ENCODE peak calls at places on chromosome 12, in four cellular contexts. A is dermis blood vessel endothelial cell, L is NCI-H510A treated with DMSO at 0.1 percent for 48 hours, K is ELF-1. C is an unnamed sample.

GRCh38 chr12:52395761-52396434 is 10.2 kb downstream of the KRT82 start:
- DNase-seq in A (no peak), L (peak; percentile 31), K (peak; percentile 92), C (no peak)

GRCh38 chr12:118537481-118537917 is 161.1 kb downstream of the SUDS3 start:
- DNase-seq in A (no peak), L (no peak), K (no peak), C (no peak)

GRCh38 chr12:82857911-82858533 is 171.3 kb downstream of the TMTC2 start:
- DNase-seq in A (peak; percentile 64), L (no peak), K (peak; percentile 28), C (no peak)

GRCh38 chr12:48069253-48069652 is 36.6 kb downstream of the SENP1 start:
- DNase-seq in A (no peak), L (no peak), K (no peak), C (no peak)

GRCh38 chr12:132449565-132450390 is 40.2 kb upstream of the FBRSL1 start:
- DNase-seq in A (no peak), L (no peak), K (no peak), C (no peak)

GRCh38 chr12:10505620-10506019 is at the start of gene EIF2S3B:
- DNase-seq in A (no peak), L (no peak), K (no peak), C (no peak)

GRCh38 chr12:72271401-72271740 is 799 bp upstream of the TRHDE start:
- DNase-seq in A (no peak), L (peak; percentile 92), K (peak; percentile 83), C (no peak)

GRCh38 chr12:59086124-59086523 is 165.8 kb upstream of the LRIG3 start:
- DNase-seq in A (no peak), L (peak; percentile 88), K (no peak), C (no peak)

GRCh38 chr12:101696477-101697196 is 803 bp upstream of the CHPT1 start:
- DNase-seq in A (peak; percentile 5), L (peak; percentile 75), K (no peak), C (no peak)

GRCh38 chr12:47776471-47777143 is 3.6 kb downstream of the SLC48A1 start:
- DNase-seq in A (no peak), L (no peak), K (no peak), C (no peak)

GRCh38 chr12:9649532-9649940 is 20.0 kb upstream of the CLEC2D start:
- DNase-seq in A (no peak), L (peak; percentile 16), K (peak; percentile 49), C (peak; percentile 49)

GRCh38 chr12:48969847-48970701 is 1.5 kb downstream of the WNT10B start:
- DNase-seq in A (peak; percentile 37), L (no peak), K (peak; percentile 64), C (peak; percentile 45)

GRCh38 chr12:132061641-132062430 is 82.3 kb downstream of the DDX51 start:
- DNase-seq in A (no peak), L (no peak), K (no peak), C (no peak)

GRCh38 chr12:58452546-58452945 is 467.8 kb downstream of the LRIG3 start:
- DNase-seq in A (no peak), L (no peak), K (no peak), C (no peak)

GRCh38 chr12:52819731-52820510 is 6.0 kb upstream of the KRT4 start:
- DNase-seq in A (no peak), L (no peak), K (no peak), C (no peak)

GRCh38 chr12:14619731-14620501 is 52.2 kb upstream of the PLBD1 start:
- DNase-seq in A (no peak), L (no peak), K (no peak), C (no peak)

GRCh38 chr12:19158909-19159308 is 29.4 kb downstream of the PLEKHA5 start:
- DNase-seq in A (no peak), L (no peak), K (no peak), C (no peak)

GRCh38 chr12:121579190-121579791 is 1.5 kb downstream of the KDM2B start:
- DNase-seq in A (peak; percentile 33), L (peak; percentile 52), K (no peak), C (no peak)

GRCh38 chr12:48795550-48796455 is 6.9 kb upstream of the ADCY6 start:
- DNase-seq in A (peak; percentile 87), L (peak; percentile 93), K (peak; percentile 89), C (peak; percentile 46)

GRCh38 chr12:21828111-21828775 is 53.7 kb upstream of the KCNJ8 start:
- DNase-seq in A (no peak), L (no peak), K (no peak), C (no peak)

GRCh38 chr12:110718222-110718908 is 24.3 kb downstream of the PPP1CC start:
- DNase-seq in A (no peak), L (peak; percentile 77), K (no peak), C (no peak)

GRCh38 chr12:29187756-29188155 is 38.7 kb downstream of the FAR2 start:
- DNase-seq in A (peak; percentile 18), L (no peak), K (no peak), C (no peak)

GRCh38 chr12:49187184-49187583 is 1.7 kb downstream of the TUBA1A start:
- DNase-seq in A (peak; percentile 59), L (peak; percentile 26), K (no peak), C (no peak)

GRCh38 chr12:11746024-11746771 is 96.7 kb downstream of the ETV6 start:
- DNase-seq in A (peak; percentile 40), L (no peak), K (no peak), C (no peak)

GRCh38 chr12:13071305-13072280 is 27.4 kb downstream of the FAM234B start:
- DNase-seq in A (no peak), L (no peak), K (no peak), C (no peak)

GRCh38 chr12:113128802-113129663 is 6.5 kb downstream of the RASAL1 start:
- DNase-seq in A (no peak), L (no peak), K (no peak), C (no peak)

GRCh38 chr12:71447691-71448660 is 8.4 kb downstream of the LGR5 start:
- DNase-seq in A (no peak), L (no peak), K (no peak), C (no peak)

GRCh38 chr12:107091381-107091780 is 2.0 kb downstream of the CRY1 start:
- DNase-seq in A (peak; percentile 66), L (no peak), K (no peak), C (no peak)

GRCh38 chr12:31234053-31234835 is 91.7 kb downstream of the SINHCAF start:
- DNase-seq in A (no peak), L (no peak), K (no peak), C (no peak)

GRCh38 chr12:91877461-91878230 is 268.0 kb downstream of the BTG1 start:
- DNase-seq in A (no peak), L (peak; percentile 32), K (no peak), C (peak; percentile 39)

GRCh38 chr12:24884911-24885310 is 64.0 kb downstream of the BCAT1 start:
- DNase-seq in A (no peak), L (no peak), K (no peak), C (no peak)

GRCh38 chr12:96719671-96720362 is 187.2 kb upstream of the NEDD1 start:
- DNase-seq in A (peak; percentile 50), L (peak; percentile 90), K (no peak), C (peak; percentile 71)

GRCh38 chr12:23099604-23100003 is 474.6 kb downstream of the ETNK1 start:
- DNase-seq in A (no peak), L (no peak), K (peak; percentile 50), C (no peak)

GRCh38 chr12:131132118-131132892 is 178.6 kb downstream of the ADGRD1 start:
- DNase-seq in A (peak; percentile 61), L (no peak), K (peak; percentile 91), C (peak; percentile 29)

GRCh38 chr12:51920046-51920445 is 12.7 kb downstream of the ACVRL1 start:
- DNase-seq in A (no peak), L (no peak), K (no peak), C (no peak)

GRCh38 chr12:11635341-11635740 is 14.1 kb upstream of the ETV6 start:
- DNase-seq in A (no peak), L (no peak), K (no peak), C (no peak)

C was measured in T-helper 1 cell.